ENCODE peak calls at places on chromosome X, in five cellular contexts. W, V, H, X and R are unnamed samples. For H3K9me3, the result is how much of the 10 kb centered on the place peaks cover.

GRCh38 chrX:41265615-41266014 is 68.3 kb upstream of the DDX3X start:
- DNase-seq in X (no peak), H (peak), V (peak), W (no peak), R (peak)

GRCh38 chrX:12871181-12871580 is 4.3 kb downstream of the TLR7 start:
- DNase-seq in V (no peak), X (no peak), W (no peak), H (no peak), R (no peak)

GRCh38 chrX:129777218-129777768 is 2.5 kb upstream of the SASH3 start:
- DNase-seq in W (peak), V (peak), H (peak), X (no peak), R (peak)

GRCh38 chrX:65924938-65925507 is 114.9 kb downstream of the VSIG4 start:
- DNase-seq in W (no peak), X (no peak), V (no peak), H (no peak), R (no peak)

GRCh38 chrX:65926095-65927019 is 113.5 kb downstream of the VSIG4 start:
- DNase-seq in X (no peak), W (no peak), H (peak), V (peak), R (peak)

GRCh38 chrX:39972340-39972739 is 125.4 kb downstream of the BCOR start:
- DNase-seq in V (no peak), W (no peak), H (no peak), X (no peak), R (no peak)

GRCh38 chrX:30538271-30538670 is 39.3 kb downstream of the TASL start:
- DNase-seq in W (no peak), H (no peak), V (no peak), X (no peak), R (no peak)

GRCh38 chrX:65707153-65707552 is 39.7 kb downstream of the MSN start:
- DNase-seq in W (no peak), X (no peak), V (no peak), H (no peak), R (no peak)

GRCh38 chrX:130071611-130072349 is 38.5 kb downstream of the ELF4 start:
- DNase-seq in V (no peak), W (no peak), X (no peak), H (peak), R (no peak)

GRCh38 chrX:48974574-48974973 is 2.9 kb upstream of the KCND1 start:
- DNase-seq in H (no peak), X (no peak), V (no peak), W (no peak), R (no peak)

GRCh38 chrX:13864264-13864663 is 47.4 kb upstream of the GPM6B start:
- DNase-seq in X (no peak), H (no peak), W (peak), V (no peak), R (no peak)

GRCh38 chrX:2931612-2932011 is 2.5 kb upstream of the ARSD start:
- DNase-seq in X (no peak), W (no peak), H (no peak), V (no peak), R (no peak)

GRCh38 chrX:131068945-131069719 is 11.0 kb downstream of the ARHGAP36 start:
- DNase-seq in V (no peak), X (peak), H (no peak), W (peak), R (no peak)

GRCh38 chrX:23742174-23742692 is 843 bp downstream of the ACOT9 start:
- DNase-seq in W (no peak), V (no peak), X (peak), H (peak), R (no peak)

GRCh38 chrX:69535661-69536060 is 31.5 kb downstream of the NALF2 start:
- DNase-seq in X (no peak), H (no peak), W (no peak), V (no peak), R (no peak)

GRCh38 chrX:45598841-45599240 is 398.2 kb upstream of the DIPK2B start:
- DNase-seq in X (no peak), H (no peak), V (no peak), W (no peak), R (no peak)

GRCh38 chrX:9628779-9629493 is 136.7 kb downstream of the GPR143 start:
- DNase-seq in W (no peak), X (no peak), V (no peak), H (peak), R (no peak)

GRCh38 chrX:2409796-2410195 is 91.0 kb downstream of the DHRSX start:
- DNase-seq in H (no peak), X (no peak), W (no peak), V (no peak), R (no peak)

GRCh38 chrX:50941638-50942037 is 31.1 kb downstream of the BMP15 start:
- DNase-seq in H (peak), V (no peak), X (no peak), W (peak), R (no peak)

GRCh38 chrX:85107407-85107806 is 103.7 kb downstream of the APOOL start:
- DNase-seq in V (no peak), W (peak), X (no peak), H (no peak), R (no peak)

GRCh38 chrX:72236841-72237240 is 2.0 kb downstream of the ERCC6L start:
- DNase-seq in W (no peak), X (no peak), V (no peak), H (no peak), R (no peak)

GRCh38 chrX:38893441-38893840 is 92.2 kb downstream of the MID1IP1 start:
- DNase-seq in X (no peak), H (no peak), V (no peak), W (no peak), R (no peak)

GRCh38 chrX:118976599-118977340 is 2.4 kb downstream of the LONRF3 start:
- DNase-seq in V (peak), H (peak), W (peak), X (no peak), R (no peak)

GRCh38 chrX:57681341-57681740 is 1.3 kb upstream of the NLRP2B start:
- DNase-seq in V (no peak), X (no peak), H (no peak), W (no peak), R (no peak)
- H3K9me3 ChIP-seq in V (under half), X (under half), H (under half), W (under half), R (under half)

GRCh38 chrX:5117816-5118215 is 1110.9 kb downstream of the NLGN4X start:
- DNase-seq in W (no peak), X (no peak), V (no peak), H (no peak), R (no peak)

DNA sequence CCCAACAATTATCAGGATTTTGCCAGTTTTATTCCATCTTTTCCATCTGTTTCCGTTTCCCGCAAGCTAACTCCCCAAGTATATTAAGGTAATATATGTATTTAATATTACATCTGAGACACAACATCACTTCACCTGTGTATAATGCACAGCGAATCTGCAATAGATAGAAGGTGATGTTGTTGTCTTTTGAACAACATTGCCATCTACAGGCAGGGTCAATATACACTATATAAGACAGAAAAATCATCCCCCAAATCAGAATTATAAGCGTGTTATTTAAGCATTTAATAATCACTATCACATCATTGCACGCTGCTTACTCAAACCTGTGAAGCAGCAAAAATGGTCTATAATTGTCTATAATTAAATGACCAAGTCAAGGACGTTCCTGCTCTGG is 1115.5 kb downstream of the NLGN4X start:
- DNase-seq in V (no peak), H (no peak), W (no peak), X (peak), R (no peak)
- H3K9me3 ChIP-seq in V (under half), H (under half), W (under half), X (under half), R (under half)

DNA sequence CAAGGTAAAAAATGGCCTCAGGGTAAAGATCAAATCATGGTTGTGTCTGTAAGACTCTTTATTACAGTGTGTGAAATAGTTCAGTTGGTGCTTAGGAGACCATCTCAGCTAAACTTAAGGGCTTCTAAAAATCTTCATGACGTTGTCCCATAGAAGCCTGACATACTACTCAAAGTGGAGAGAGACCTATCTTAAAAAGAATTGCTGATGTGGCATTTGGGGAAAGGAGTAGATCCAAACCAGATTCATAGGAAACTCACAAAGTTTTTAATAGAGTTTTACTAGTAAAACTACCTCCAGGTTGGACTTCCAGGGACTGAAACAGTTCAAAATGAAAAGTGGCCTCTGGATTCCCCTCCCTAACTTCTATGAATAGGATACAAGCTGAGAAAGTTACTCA is 81.6 kb downstream of the ZNF81 start:
- DNase-seq in X (no peak), H (no peak), W (no peak), V (no peak), R (no peak)
- H3K9me3 ChIP-seq in X (under half), H (under half), W (under half), V (under half), R (under half)

GRCh38 chrX:334971-335757 is 16.6 kb upstream of the GTPBP6 start:
- DNase-seq in V (no peak), H (no peak), X (no peak), W (peak), R (no peak)
- H3K9me3 ChIP-seq in V (under half), H (under half), X (under half), W (under half), R (under half)

DNA sequence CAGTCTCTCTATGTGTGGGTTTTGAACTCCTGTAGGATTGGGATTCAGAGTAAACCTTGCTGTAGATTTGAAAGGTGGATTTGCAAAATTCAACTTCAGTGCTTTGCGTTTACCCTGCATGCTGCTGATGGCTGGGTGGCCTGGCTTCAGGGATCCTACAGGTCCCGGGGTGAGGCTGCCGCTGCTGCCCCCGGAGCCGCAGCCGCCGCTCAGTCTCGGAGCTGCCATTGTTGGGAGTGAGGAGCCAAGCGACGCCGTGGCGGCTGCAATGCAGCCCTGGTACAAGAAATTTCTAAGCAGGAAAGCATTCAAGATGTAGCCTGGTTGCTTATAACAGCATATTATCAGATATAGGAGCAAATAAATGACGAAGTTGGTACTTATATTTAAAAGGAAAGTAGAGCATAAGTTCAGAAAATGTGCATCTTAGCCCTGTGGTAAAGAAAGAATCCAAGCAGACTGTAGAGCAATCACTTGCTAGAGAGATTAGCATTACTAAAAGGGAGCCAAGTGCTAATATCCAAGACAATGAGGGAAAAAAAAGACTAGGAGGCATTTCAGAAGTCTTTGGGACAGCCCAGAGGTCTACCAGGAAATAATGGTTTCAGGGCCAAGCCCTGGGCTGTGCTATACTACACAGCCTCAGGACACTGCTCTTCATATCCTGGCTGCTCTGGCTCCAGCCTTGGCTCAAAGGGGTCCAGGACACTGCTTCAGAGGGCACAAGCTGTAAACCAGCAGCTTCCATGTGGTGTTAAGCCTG is 36.9 kb upstream of the CHIC1 start:
- DNase-seq in W (peak), X (no peak), V (no peak), H (no peak), R (no peak)
- H3K9me3 ChIP-seq in W (under half), X (under half), V (under half), H (under half), R (under half)